ENCODE peak calls at places on chromosomes 5 and 9, in four cellular contexts. C is heart right ventricle; M is stimulated activated CD8-positive, alpha-beta memory T cell treated with anti-CD3 and anti-CD28 coated beads, Interleukin-2, amount 100 ng/mL, for 48 hours; Z is psoas muscle. B is an unnamed sample.

GRCh38 chr9:115264333-115264732 is 146.4 kb upstream of the TNC start:
- DNase-seq in C (no peak), M (no peak), Z (no peak), B (no peak)

GRCh38 chr9:28976250-28976649 is 1403.0 kb upstream of the C9orf72 start:
- DNase-seq in C (no peak), M (no peak), Z (no peak), B (no peak)

GRCh38 chr9:17556935-17557334 is 21.9 kb upstream of the SH3GL2 start:
- DNase-seq in C (no peak), M (no peak), Z (no peak), B (no peak)

GRCh38 chr5:144202725-144203124 is 32.1 kb downstream of the KCTD16 start:
- DNase-seq in C (no peak), M (no peak), Z (no peak), B (no peak)

GRCh38 chr5:73160239-73160671 is 12.7 kb upstream of the TMEM174 start:
- DNase-seq in C (no peak), M (peak; percentile 23), Z (no peak), B (no peak)

GRCh38 chr9:130539473-130540223 is 39.7 kb upstream of the FUBP3 start:
- DNase-seq in C (no peak), M (no peak), Z (no peak), B (no peak)

GRCh38 chr5:154191467-154192261 is 1.1 kb downstream of the GALNT10 start:
- DNase-seq in C (no peak), M (no peak), Z (no peak), B (no peak)

GRCh38 chr9:3746296-3747275 is 220.8 kb upstream of the RFX3 start:
- DNase-seq in C (no peak), M (no peak), Z (no peak), B (no peak)

GRCh38 chr9:120965344-120966004 is 38.9 kb upstream of the TRAF1 start:
- DNase-seq in C (peak; percentile 19), M (no peak), Z (no peak), B (no peak)

GRCh38 chr5:38845555-38846378 is at the start of gene OSMR:
- DNase-seq in C (peak; percentile 93), M (no peak), Z (peak; percentile 94), B (no peak)

GRCh38 chr5:80369521-80369920 is 38.3 kb upstream of the ZFYVE16 start:
- DNase-seq in C (no peak), M (no peak), Z (no peak), B (no peak)

GRCh38 chr9:128207076-128207731 is 4.0 kb downstream of the DNM1 start:
- DNase-seq in C (no peak), M (no peak), Z (no peak), B (no peak)

GRCh38 chr5:173324115-173325001 is 3.9 kb downstream of the STC2 start:
- DNase-seq in C (peak; percentile 81), M (no peak), Z (peak; percentile 66), B (no peak)

GRCh38 chr9:35940474-35941467 is 17.2 kb downstream of the OR2S2 start:
- DNase-seq in C (no peak), M (no peak), Z (no peak), B (no peak)

GRCh38 chr5:5886812-5887486 is 464.5 kb downstream of the ICE1 start:
- DNase-seq in C (no peak), M (peak; percentile 28), Z (peak; percentile 60), B (peak; percentile 77)

GRCh38 chr9:33851301-33851700 is 34.3 kb downstream of the UBE2R2 start:
- DNase-seq in C (no peak), M (no peak), Z (no peak), B (no peak)

GRCh38 chr9:101737705-101738565 is 512 bp downstream of the GRIN3A start:
- DNase-seq in C (no peak), M (no peak), Z (peak; percentile 48), B (no peak)

GRCh38 chr5:125668904-125669303 is 754.3 kb upstream of the GRAMD2B start:
- DNase-seq in C (no peak), M (no peak), Z (no peak), B (no peak)

GRCh38 chr9:118635416-118635815 is 733.8 kb downstream of the BRINP1 start:
- DNase-seq in C (no peak), M (no peak), Z (no peak), B (no peak)

GRCh38 chr9:134671341-134672113 is 29.9 kb downstream of the COL5A1 start:
- DNase-seq in C (no peak), M (no peak), Z (no peak), B (no peak)